ENCODE peak calls at places on chromosomes 11 and 22, in six cellular contexts. One of them, this sample, is unnamed.

GRCh38 chr11:31826530-31827438 is 15.7 kb upstream of the PAX6 start:
- DNase-seq in K562: no peak
- DNase-seq in endothelial cell of umbilical vein: no peak
- DNase-seq in SK-N-SH: peak
- DNase-seq in H1: no peak
- DNase-seq in A549: no peak
- DNase-seq in this sample: no peak

GRCh38 chr11:19450282-19450681 is 209.5 kb upstream of the E2F8 start:
- DNase-seq in endothelial cell of umbilical vein: no peak
- DNase-seq in H1: no peak
- DNase-seq in K562: no peak
- DNase-seq in A549: no peak
- DNase-seq in SK-N-SH: no peak
- DNase-seq in this sample: no peak

GRCh38 chr11:78140392-78141077 is 1.1 kb upstream of the ALG8 start:
- DNase-seq in A549: no peak
- DNase-seq in endothelial cell of umbilical vein: no peak
- DNase-seq in H1: no peak
- DNase-seq in SK-N-SH: no peak
- DNase-seq in K562: peak
- DNase-seq in this sample: peak

GRCh38 chr11:114448749-114449484 is 9.7 kb downstream of the REXO2 start:
- DNase-seq in H1: no peak
- DNase-seq in K562: no peak
- DNase-seq in endothelial cell of umbilical vein: no peak
- DNase-seq in SK-N-SH: no peak
- DNase-seq in A549: no peak
- DNase-seq in this sample: no peak

GRCh38 chr11:27427183-27427980 is 45.2 kb downstream of the LGR4 start:
- DNase-seq in K562: no peak
- DNase-seq in endothelial cell of umbilical vein: peak
- DNase-seq in A549: no peak
- DNase-seq in SK-N-SH: no peak
- DNase-seq in H1: no peak
- DNase-seq in this sample: no peak

GRCh38 chr11:65931773-65932557 is 12.7 kb downstream of the DRAP1 start:
- DNase-seq in K562: no peak
- DNase-seq in A549: no peak
- DNase-seq in SK-N-SH: no peak
- DNase-seq in endothelial cell of umbilical vein: no peak
- DNase-seq in H1: no peak
- DNase-seq in this sample: no peak

GRCh38 chr11:127223633-127224032 is 223.1 kb upstream of the KIRREL3 start:
- DNase-seq in endothelial cell of umbilical vein: no peak
- DNase-seq in H1: no peak
- DNase-seq in SK-N-SH: no peak
- DNase-seq in K562: no peak
- DNase-seq in A549: no peak
- DNase-seq in this sample: no peak

GRCh38 chr11:10908215-10908990 is 50.5 kb upstream of the ZBED5 start:
- DNase-seq in SK-N-SH: no peak
- DNase-seq in A549: no peak
- DNase-seq in K562: no peak
- DNase-seq in H1: no peak
- DNase-seq in endothelial cell of umbilical vein: no peak
- DNase-seq in this sample: no peak

GRCh38 chr11:11555228-11555627 is 66.6 kb downstream of the GALNT18 start:
- DNase-seq in endothelial cell of umbilical vein: no peak
- DNase-seq in H1: no peak
- DNase-seq in SK-N-SH: peak
- DNase-seq in A549: no peak
- DNase-seq in K562: no peak
- DNase-seq in this sample: no peak

GRCh38 chr11:2748061-2748813 is 48.4 kb upstream of the KCNQ1OT1 start:
- DNase-seq in A549: no peak
- DNase-seq in K562: no peak
- DNase-seq in SK-N-SH: no peak
- DNase-seq in endothelial cell of umbilical vein: no peak
- DNase-seq in H1: no peak
- DNase-seq in this sample: no peak

GRCh38 chr22:47393191-47393590 is 630.7 kb downstream of the TBC1D22A start:
- DNase-seq in SK-N-SH: no peak
- DNase-seq in K562: no peak
- DNase-seq in endothelial cell of umbilical vein: no peak
- DNase-seq in A549: no peak
- DNase-seq in H1: no peak
- DNase-seq in this sample: no peak

GRCh38 chr11:108715239-108715638 is 50.4 kb downstream of the DDX10 start:
- DNase-seq in endothelial cell of umbilical vein: no peak
- DNase-seq in H1: no peak
- DNase-seq in SK-N-SH: no peak
- DNase-seq in K562: no peak
- DNase-seq in A549: no peak
- DNase-seq in this sample: no peak

GRCh38 chr11:86781546-86781945 is 18.8 kb upstream of the PRSS23 start:
- DNase-seq in SK-N-SH: no peak
- DNase-seq in H1: no peak
- DNase-seq in endothelial cell of umbilical vein: no peak
- DNase-seq in A549: no peak
- DNase-seq in K562: peak
- DNase-seq in this sample: no peak

GRCh38 chr22:24592144-24592845 is 578 bp downstream of the LRRC75B start:
- DNase-seq in endothelial cell of umbilical vein: peak
- DNase-seq in K562: no peak
- DNase-seq in H1: no peak
- DNase-seq in A549: no peak
- DNase-seq in SK-N-SH: no peak
- DNase-seq in this sample: no peak

GRCh38 chr22:43226368-43226979 is 39.5 kb upstream of the TTLL12 start:
- DNase-seq in K562: peak
- DNase-seq in SK-N-SH: peak
- DNase-seq in A549: no peak
- DNase-seq in endothelial cell of umbilical vein: no peak
- DNase-seq in H1: peak
- DNase-seq in this sample: no peak

GRCh38 chr11:33045551-33046255 is 6.3 kb downstream of the TCP11L1 start:
- DNase-seq in H1: no peak
- DNase-seq in endothelial cell of umbilical vein: no peak
- DNase-seq in K562: no peak
- DNase-seq in A549: no peak
- DNase-seq in SK-N-SH: no peak
- DNase-seq in this sample: no peak

GRCh38 chr11:33040127-33040861 is 922 bp downstream of the TCP11L1 start:
- DNase-seq in endothelial cell of umbilical vein: no peak
- DNase-seq in A549: peak
- DNase-seq in H1: no peak
- DNase-seq in K562: peak
- DNase-seq in SK-N-SH: peak
- DNase-seq in this sample: no peak

GRCh38 chr11:33043221-33043833 is 4.0 kb downstream of the TCP11L1 start:
- DNase-seq in A549: no peak
- DNase-seq in SK-N-SH: no peak
- DNase-seq in endothelial cell of umbilical vein: no peak
- DNase-seq in H1: no peak
- DNase-seq in K562: no peak
- DNase-seq in this sample: no peak

GRCh38 chr11:33040862-33041453 is 1.6 kb downstream of the TCP11L1 start:
- DNase-seq in A549: no peak
- DNase-seq in SK-N-SH: no peak
- DNase-seq in H1: no peak
- DNase-seq in endothelial cell of umbilical vein: no peak
- DNase-seq in K562: no peak
- DNase-seq in this sample: no peak

GRCh38 chr11:33044281-33044680 is 4.9 kb downstream of the TCP11L1 start:
- DNase-seq in K562: no peak
- DNase-seq in SK-N-SH: no peak
- DNase-seq in endothelial cell of umbilical vein: no peak
- DNase-seq in H1: no peak
- DNase-seq in A549: peak
- DNase-seq in this sample: no peak
- TF ChIP-seq MAX in K562: no peak
- TF ChIP-seq MAX in SK-N-SH: no peak
- TF ChIP-seq MAX in endothelial cell of umbilical vein: no peak
- TF ChIP-seq MAX in H1: no peak
- TF ChIP-seq MAX in A549: peak
- TF ChIP-seq MAX in this sample: no peak

DNA sequence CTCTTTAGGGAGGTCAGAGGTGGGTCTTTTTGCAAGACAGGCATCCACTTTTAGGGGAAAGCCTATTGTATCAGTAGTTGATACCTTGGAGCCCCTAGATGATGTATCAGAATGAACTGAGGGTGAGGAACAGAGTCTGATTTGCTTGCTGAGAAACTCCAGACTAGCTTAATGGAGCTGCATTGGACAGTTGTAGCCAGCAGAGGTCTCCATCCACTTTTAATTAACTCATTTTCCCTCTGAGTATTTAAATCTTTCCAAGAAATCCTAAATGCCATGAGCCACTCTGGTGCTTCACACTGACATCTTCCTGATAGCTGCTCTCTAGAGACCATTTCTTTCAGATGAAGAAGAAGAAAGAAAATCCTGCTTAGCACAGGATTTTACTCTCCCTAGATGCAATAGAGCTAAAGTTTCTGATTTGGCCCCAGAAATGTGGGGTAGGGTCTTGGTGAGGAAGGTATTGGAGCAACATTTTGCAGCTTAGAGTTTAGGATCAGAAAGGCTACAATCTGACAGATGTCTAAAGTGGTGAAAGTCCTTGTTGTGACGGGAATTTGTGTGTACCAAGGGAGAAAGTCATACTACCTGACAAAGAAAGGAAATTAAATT is 38.0 kb downstream of the EXT2 start:
- DNase-seq in H1: no peak
- DNase-seq in A549: peak
- DNase-seq in SK-N-SH: peak
- DNase-seq in endothelial cell of umbilical vein: peak
- DNase-seq in K562: peak
- DNase-seq in this sample: peak
- TF ChIP-seq CTCF in H1: peak
- TF ChIP-seq CTCF in A549: peak
- TF ChIP-seq CTCF in SK-N-SH: peak
- TF ChIP-seq CTCF in endothelial cell of umbilical vein: peak
- TF ChIP-seq CTCF in K562: peak
- TF ChIP-seq CTCF in this sample: peak

GRCh38 chr11:102411142-102411541 is 41.4 kb downstream of the TMEM123 start:
- DNase-seq in A549: no peak
- DNase-seq in SK-N-SH: no peak
- DNase-seq in endothelial cell of umbilical vein: no peak
- DNase-seq in H1: no peak
- DNase-seq in K562: no peak
- DNase-seq in this sample: no peak

GRCh38 chr11:102413497-102413896 is 39.1 kb downstream of the TMEM123 start:
- DNase-seq in A549: no peak
- DNase-seq in K562: no peak
- DNase-seq in endothelial cell of umbilical vein: no peak
- DNase-seq in H1: no peak
- DNase-seq in SK-N-SH: no peak
- DNase-seq in this sample: no peak

GRCh38 chr11:102408339-102408738 is 44.2 kb downstream of the TMEM123 start:
- DNase-seq in SK-N-SH: no peak
- DNase-seq in K562: no peak
- DNase-seq in endothelial cell of umbilical vein: no peak
- DNase-seq in H1: no peak
- DNase-seq in A549: no peak
- DNase-seq in this sample: no peak

GRCh38 chr11:102407901-102408300 is 44.7 kb downstream of the TMEM123 start:
- DNase-seq in H1: no peak
- DNase-seq in endothelial cell of umbilical vein: peak
- DNase-seq in A549: no peak
- DNase-seq in SK-N-SH: no peak
- DNase-seq in K562: no peak
- DNase-seq in this sample: no peak

DNA sequence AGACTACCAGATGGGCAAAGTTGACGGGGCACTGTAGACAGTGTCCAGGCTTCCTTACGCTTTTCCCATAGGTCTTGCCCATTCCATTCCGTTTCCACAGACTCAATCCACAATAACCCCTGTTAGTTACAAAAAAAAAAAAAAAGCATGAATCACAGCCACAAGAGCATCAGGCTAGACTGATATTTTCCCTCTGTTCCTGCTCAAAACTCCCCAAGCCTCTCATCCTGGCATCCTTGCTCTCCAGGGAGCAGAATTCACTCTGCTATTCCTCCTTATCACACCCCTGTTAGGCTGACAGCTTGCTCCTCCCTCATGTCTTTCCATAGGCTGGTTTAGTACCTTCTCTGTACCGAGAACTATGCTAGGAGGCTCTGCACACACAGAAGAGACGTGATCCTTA is 42.2 kb downstream of the TMEM123 start:
- DNase-seq in H1: no peak
- DNase-seq in SK-N-SH: peak
- DNase-seq in A549: no peak
- DNase-seq in endothelial cell of umbilical vein: no peak
- DNase-seq in K562: no peak
- DNase-seq in this sample: no peak
- H3K4me3 ChIP-seq in H1: no peak
- H3K4me3 ChIP-seq in SK-N-SH: no peak
- H3K4me3 ChIP-seq in A549: no peak
- H3K4me3 ChIP-seq in endothelial cell of umbilical vein: no peak
- H3K4me3 ChIP-seq in K562: no peak
- H3K4me3 ChIP-seq in this sample: no peak

GRCh38 chr11:63273685-63274084 is 30.3 kb upstream of the SLC22A25 start:
- DNase-seq in SK-N-SH: no peak
- DNase-seq in K562: no peak
- DNase-seq in H1: no peak
- DNase-seq in endothelial cell of umbilical vein: no peak
- DNase-seq in A549: no peak
- DNase-seq in this sample: no peak

GRCh38 chr11:63274776-63275175 is 31.4 kb upstream of the SLC22A25 start:
- DNase-seq in endothelial cell of umbilical vein: peak
- DNase-seq in A549: no peak
- DNase-seq in K562: peak
- DNase-seq in H1: no peak
- DNase-seq in SK-N-SH: no peak
- DNase-seq in this sample: no peak

GRCh38 chr11:63280920-63281319 is 37.5 kb upstream of the SLC22A25 start:
- DNase-seq in endothelial cell of umbilical vein: no peak
- DNase-seq in H1: no peak
- DNase-seq in SK-N-SH: no peak
- DNase-seq in A549: no peak
- DNase-seq in K562: no peak
- DNase-seq in this sample: no peak

GRCh38 chr11:63282579-63282978 is 39.2 kb upstream of the SLC22A25 start:
- DNase-seq in A549: no peak
- DNase-seq in H1: no peak
- DNase-seq in endothelial cell of umbilical vein: no peak
- DNase-seq in K562: no peak
- DNase-seq in SK-N-SH: no peak
- DNase-seq in this sample: no peak

DNA sequence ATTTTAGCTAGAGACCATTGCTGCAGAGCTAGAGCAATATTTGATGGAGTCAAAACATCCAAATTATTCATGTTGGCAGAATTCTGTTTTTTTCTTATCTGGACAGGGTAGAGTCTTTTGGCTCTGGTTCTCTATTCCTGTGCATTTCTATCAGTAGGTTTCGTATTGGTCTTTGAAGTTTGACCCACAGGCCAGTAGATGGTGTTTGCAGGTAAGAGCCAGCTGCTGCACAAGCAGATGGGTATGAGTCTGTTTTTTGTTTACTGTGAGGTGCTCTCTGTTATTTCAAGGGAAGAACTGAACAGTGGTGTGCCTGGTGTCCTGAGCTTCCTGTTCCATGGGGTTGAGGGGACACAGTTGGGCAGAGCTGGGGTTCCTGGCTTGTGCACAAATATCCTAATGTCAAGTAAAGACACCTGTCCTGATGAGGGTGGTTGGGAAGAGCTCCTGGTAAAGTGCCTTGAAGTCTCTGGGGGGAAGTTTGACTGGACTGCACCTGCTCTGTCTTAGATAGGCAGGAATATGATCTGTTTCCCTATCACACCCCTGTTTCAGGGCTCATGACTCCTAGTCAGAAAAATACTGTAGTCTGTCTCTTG is 34.0 kb upstream of the SLC22A25 start:
- DNase-seq in SK-N-SH: no peak
- DNase-seq in A549: no peak
- DNase-seq in K562: no peak
- DNase-seq in endothelial cell of umbilical vein: no peak
- DNase-seq in H1: no peak
- DNase-seq in this sample: peak
- TF ChIP-seq MAX in SK-N-SH: no peak
- TF ChIP-seq MAX in A549: no peak
- TF ChIP-seq MAX in K562: no peak
- TF ChIP-seq MAX in endothelial cell of umbilical vein: no peak
- TF ChIP-seq MAX in H1: no peak
- TF ChIP-seq MAX in this sample: no peak